ENCODE peak calls at places on chromosomes 2 and 18, in six cellular contexts. One of them, this sample, is unnamed.

GRCh38 chr2:96262306-96262705 is 3.5 kb downstream of the TMEM127 start:
- DNase-seq in GM12865: no peak
- DNase-seq in naive thymus-derived CD8-positive, alpha-beta T cell: no peak
- DNase-seq in AG08395: peak
- DNase-seq in mammary epithelial cell: no peak
- DNase-seq in NCI-H1417: no peak
- DNase-seq in this sample: no peak

GRCh38 chr2:102147935-102148334 is 5.4 kb downstream of the IL1R1 start:
- DNase-seq in GM12865: peak
- DNase-seq in naive thymus-derived CD8-positive, alpha-beta T cell: no peak
- DNase-seq in AG08395: no peak
- DNase-seq in mammary epithelial cell: peak
- DNase-seq in NCI-H1417: no peak
- DNase-seq in this sample: no peak

GRCh38 chr18:34643982-34644381 is 66.1 kb upstream of the DTNA start:
- DNase-seq in GM12865: no peak
- DNase-seq in naive thymus-derived CD8-positive, alpha-beta T cell: no peak
- DNase-seq in AG08395: no peak
- DNase-seq in mammary epithelial cell: no peak
- DNase-seq in NCI-H1417: no peak
- DNase-seq in this sample: no peak

GRCh38 chr18:13241893-13242175 is 23.3 kb downstream of the LDLRAD4 start:
- DNase-seq in GM12865: no peak
- DNase-seq in naive thymus-derived CD8-positive, alpha-beta T cell: no peak
- DNase-seq in AG08395: no peak
- DNase-seq in mammary epithelial cell: no peak
- DNase-seq in NCI-H1417: no peak
- DNase-seq in this sample: no peak

GRCh38 chr2:8496079-8496478 is 185.8 kb upstream of the ID2 start:
- DNase-seq in GM12865: no peak
- DNase-seq in naive thymus-derived CD8-positive, alpha-beta T cell: no peak
- DNase-seq in AG08395: no peak
- DNase-seq in mammary epithelial cell: no peak
- DNase-seq in NCI-H1417: no peak
- DNase-seq in this sample: no peak

GRCh38 chr2:195498839-195499490 is 158.1 kb upstream of the SLC39A10 start:
- DNase-seq in GM12865: no peak
- DNase-seq in naive thymus-derived CD8-positive, alpha-beta T cell: no peak
- DNase-seq in AG08395: no peak
- DNase-seq in mammary epithelial cell: no peak
- DNase-seq in NCI-H1417: no peak
- DNase-seq in this sample: no peak

GRCh38 chr2:52404866-52405265 is 1362.7 kb upstream of the CHAC2 start:
- DNase-seq in GM12865: no peak
- DNase-seq in naive thymus-derived CD8-positive, alpha-beta T cell: no peak
- DNase-seq in AG08395: no peak
- DNase-seq in mammary epithelial cell: no peak
- DNase-seq in NCI-H1417: no peak
- DNase-seq in this sample: no peak

GRCh38 chr2:60516383-60516811 is 37.1 kb downstream of the BCL11A start:
- DNase-seq in GM12865: no peak
- DNase-seq in naive thymus-derived CD8-positive, alpha-beta T cell: no peak
- DNase-seq in AG08395: peak
- DNase-seq in mammary epithelial cell: peak
- DNase-seq in NCI-H1417: no peak
- DNase-seq in this sample: no peak

GRCh38 chr2:189261431-189261841 is 81.9 kb upstream of the COL5A2 start:
- DNase-seq in GM12865: no peak
- DNase-seq in naive thymus-derived CD8-positive, alpha-beta T cell: no peak
- DNase-seq in AG08395: peak
- DNase-seq in mammary epithelial cell: peak
- DNase-seq in NCI-H1417: no peak
- DNase-seq in this sample: no peak

GRCh38 chr2:176446718-176447414 is 177.6 kb downstream of the MTX2 start:
- DNase-seq in GM12865: no peak
- DNase-seq in naive thymus-derived CD8-positive, alpha-beta T cell: no peak
- DNase-seq in AG08395: no peak
- DNase-seq in mammary epithelial cell: no peak
- DNase-seq in NCI-H1417: no peak
- DNase-seq in this sample: no peak

GRCh38 chr2:216830346-216830745 is 29.5 kb downstream of the TNP1 start:
- DNase-seq in GM12865: no peak
- DNase-seq in naive thymus-derived CD8-positive, alpha-beta T cell: no peak
- DNase-seq in AG08395: no peak
- DNase-seq in mammary epithelial cell: no peak
- DNase-seq in NCI-H1417: peak
- DNase-seq in this sample: no peak

GRCh38 chr2:98572676-98573075 is 35.6 kb downstream of the COA5 start:
- DNase-seq in GM12865: no peak
- DNase-seq in naive thymus-derived CD8-positive, alpha-beta T cell: no peak
- DNase-seq in AG08395: no peak
- DNase-seq in mammary epithelial cell: no peak
- DNase-seq in NCI-H1417: no peak
- DNase-seq in this sample: no peak

GRCh38 chr2:121172456-121172855 is 112.5 kb downstream of the TFCP2L1 start:
- DNase-seq in GM12865: no peak
- DNase-seq in naive thymus-derived CD8-positive, alpha-beta T cell: no peak
- DNase-seq in AG08395: no peak
- DNase-seq in mammary epithelial cell: no peak
- DNase-seq in NCI-H1417: no peak
- DNase-seq in this sample: no peak

GRCh38 chr2:231691251-231691772 is 17.0 kb upstream of the PTMA start:
- DNase-seq in GM12865: no peak
- DNase-seq in naive thymus-derived CD8-positive, alpha-beta T cell: no peak
- DNase-seq in AG08395: no peak
- DNase-seq in mammary epithelial cell: no peak
- DNase-seq in NCI-H1417: no peak
- DNase-seq in this sample: no peak

GRCh38 chr18:63079114-63079513 is 240.5 kb downstream of the BCL2 start:
- DNase-seq in GM12865: peak
- DNase-seq in naive thymus-derived CD8-positive, alpha-beta T cell: no peak
- DNase-seq in AG08395: no peak
- DNase-seq in mammary epithelial cell: peak
- DNase-seq in NCI-H1417: no peak
- DNase-seq in this sample: no peak

GRCh38 chr18:62771494-62771893 is 56.2 kb downstream of the PHLPP1 start:
- DNase-seq in GM12865: peak
- DNase-seq in naive thymus-derived CD8-positive, alpha-beta T cell: no peak
- DNase-seq in AG08395: no peak
- DNase-seq in mammary epithelial cell: no peak
- DNase-seq in NCI-H1417: no peak
- DNase-seq in this sample: no peak

GRCh38 chr18:75276813-75277628 is 66.4 kb downstream of the TSHZ1 start:
- DNase-seq in GM12865: no peak
- DNase-seq in naive thymus-derived CD8-positive, alpha-beta T cell: no peak
- DNase-seq in AG08395: peak
- DNase-seq in mammary epithelial cell: no peak
- DNase-seq in NCI-H1417: no peak
- DNase-seq in this sample: no peak

This sample was measured in KG1.